ENCODE peak calls at places on chromosomes 2 and 18, in six cellular contexts. One of them, this sample, is unnamed.

GRCh38 chr2:26612522-26613240 is 28.5 kb downstream of the CIB4 start:
- DNase-seq in MM.1S: no peak
- DNase-seq in GM23248: no peak
- DNase-seq in PC-3: no peak
- DNase-seq in SK-N-SH: peak; percentile 26
- DNase-seq in neural progenitor cell: no peak
- DNase-seq in this sample: no peak

GRCh38 chr18:42736074-42736473 is 379.4 kb downstream of the RIT2 start:
- DNase-seq in GM23248: peak; percentile 0
- DNase-seq in PC-3: no peak
- DNase-seq in neural progenitor cell: no peak
- DNase-seq in MM.1S: no peak
- DNase-seq in SK-N-SH: no peak
- DNase-seq in this sample: no peak

GRCh38 chr2:218607436-218608115 is at the start of gene PLCD4:
- DNase-seq in GM23248: peak; percentile 86
- DNase-seq in MM.1S: no peak
- DNase-seq in PC-3: peak; percentile 65
- DNase-seq in SK-N-SH: peak; percentile 79
- DNase-seq in neural progenitor cell: peak; percentile 47
- DNase-seq in this sample: peak; percentile 38

GRCh38 chr18:8662574-8663255 is 42.6 kb upstream of the MTCL1 start:
- DNase-seq in SK-N-SH: no peak
- DNase-seq in PC-3: no peak
- DNase-seq in MM.1S: no peak
- DNase-seq in neural progenitor cell: no peak
- DNase-seq in GM23248: no peak
- DNase-seq in this sample: no peak

GRCh38 chr18:25678226-25678625 is 326.3 kb upstream of the ZNF521 start:
- DNase-seq in GM23248: no peak
- DNase-seq in neural progenitor cell: no peak
- DNase-seq in MM.1S: no peak
- DNase-seq in PC-3: no peak
- DNase-seq in SK-N-SH: no peak
- DNase-seq in this sample: no peak

GRCh38 chr2:157236404-157236803 is 21.1 kb upstream of the GALNT5 start:
- DNase-seq in GM23248: no peak
- DNase-seq in PC-3: no peak
- DNase-seq in SK-N-SH: no peak
- DNase-seq in neural progenitor cell: no peak
- DNase-seq in MM.1S: no peak
- DNase-seq in this sample: no peak

GRCh38 chr18:23626451-23627279 is 36.0 kb downstream of the ANKRD29 start:
- DNase-seq in SK-N-SH: no peak
- DNase-seq in PC-3: peak; percentile 93
- DNase-seq in MM.1S: no peak
- DNase-seq in GM23248: peak; percentile 62
- DNase-seq in neural progenitor cell: no peak
- DNase-seq in this sample: no peak

GRCh38 chr2:234735829-234736228 is 216.0 kb upstream of the SH3BP4 start:
- DNase-seq in SK-N-SH: no peak
- DNase-seq in MM.1S: no peak
- DNase-seq in neural progenitor cell: no peak
- DNase-seq in PC-3: no peak
- DNase-seq in GM23248: no peak
- DNase-seq in this sample: no peak

GRCh38 chr18:3383381-3383915 is 66.5 kb upstream of the TGIF1 start:
- DNase-seq in SK-N-SH: no peak
- DNase-seq in GM23248: no peak
- DNase-seq in PC-3: no peak
- DNase-seq in MM.1S: no peak
- DNase-seq in neural progenitor cell: peak; percentile 82
- DNase-seq in this sample: peak; percentile 36

GRCh38 chr2:1653137-1653789 is 91.1 kb downstream of the PXDN start:
- DNase-seq in GM23248: peak; percentile 99
- DNase-seq in MM.1S: no peak
- DNase-seq in PC-3: peak; percentile 28
- DNase-seq in neural progenitor cell: no peak
- DNase-seq in SK-N-SH: no peak
- DNase-seq in this sample: no peak

GRCh38 chr2:2698182-2699116 is 367.4 kb upstream of the MYT1L start:
- DNase-seq in GM23248: peak; percentile 9
- DNase-seq in neural progenitor cell: peak; percentile 29
- DNase-seq in PC-3: peak; percentile 34
- DNase-seq in SK-N-SH: peak; percentile 74
- DNase-seq in MM.1S: no peak
- DNase-seq in this sample: peak; percentile 47

GRCh38 chr2:170468557-170468956 is 246.6 kb upstream of the SP5 start:
- DNase-seq in neural progenitor cell: no peak
- DNase-seq in MM.1S: no peak
- DNase-seq in PC-3: no peak
- DNase-seq in SK-N-SH: no peak
- DNase-seq in GM23248: no peak
- DNase-seq in this sample: no peak

GRCh38 chr18:75284566-75284965 is 74.0 kb downstream of the TSHZ1 start:
- DNase-seq in GM23248: no peak
- DNase-seq in SK-N-SH: no peak
- DNase-seq in neural progenitor cell: no peak
- DNase-seq in MM.1S: no peak
- DNase-seq in PC-3: no peak
- DNase-seq in this sample: no peak

GRCh38 chr18:48953096-48953706 is 2.4 kb upstream of the SMAD7 start:
- DNase-seq in neural progenitor cell: no peak
- DNase-seq in SK-N-SH: no peak
- DNase-seq in GM23248: peak; percentile 61
- DNase-seq in MM.1S: no peak
- DNase-seq in PC-3: no peak
- DNase-seq in this sample: no peak

GRCh38 chr2:36963106-36963505 is 3.2 kb downstream of the STRN start:
- DNase-seq in SK-N-SH: no peak
- DNase-seq in GM23248: no peak
- DNase-seq in MM.1S: no peak
- DNase-seq in PC-3: peak; percentile 65
- DNase-seq in neural progenitor cell: no peak
- DNase-seq in this sample: peak; percentile 76

GRCh38 chr2:190637903-190638618 is 10.8 kb upstream of the NAB1 start:
- DNase-seq in GM23248: peak; percentile 18
- DNase-seq in SK-N-SH: no peak
- DNase-seq in neural progenitor cell: no peak
- DNase-seq in PC-3: no peak
- DNase-seq in MM.1S: no peak
- DNase-seq in this sample: no peak

GRCh38 chr18:3401669-3402620 is 48.0 kb upstream of the TGIF1 start:
- DNase-seq in GM23248: no peak
- DNase-seq in neural progenitor cell: no peak
- DNase-seq in MM.1S: no peak
- DNase-seq in PC-3: no peak
- DNase-seq in SK-N-SH: no peak
- DNase-seq in this sample: no peak

GRCh38 chr18:55264108-55264507 is 304.8 kb upstream of the CCDC68 start:
- DNase-seq in GM23248: no peak
- DNase-seq in neural progenitor cell: peak; percentile 59
- DNase-seq in MM.1S: peak; percentile 82
- DNase-seq in PC-3: no peak
- DNase-seq in SK-N-SH: no peak
- DNase-seq in this sample: peak; percentile 70
- H2AFZ ChIP-seq in GM23248: no peak overlapping the region
- H2AFZ ChIP-seq in neural progenitor cell: no peak overlapping the region
- H2AFZ ChIP-seq in MM.1S: no peak overlapping the region
- H2AFZ ChIP-seq in PC-3: no peak overlapping the region
- H2AFZ ChIP-seq in SK-N-SH: no peak overlapping the region
- H2AFZ ChIP-seq in this sample: no peak overlapping the region

DNA sequence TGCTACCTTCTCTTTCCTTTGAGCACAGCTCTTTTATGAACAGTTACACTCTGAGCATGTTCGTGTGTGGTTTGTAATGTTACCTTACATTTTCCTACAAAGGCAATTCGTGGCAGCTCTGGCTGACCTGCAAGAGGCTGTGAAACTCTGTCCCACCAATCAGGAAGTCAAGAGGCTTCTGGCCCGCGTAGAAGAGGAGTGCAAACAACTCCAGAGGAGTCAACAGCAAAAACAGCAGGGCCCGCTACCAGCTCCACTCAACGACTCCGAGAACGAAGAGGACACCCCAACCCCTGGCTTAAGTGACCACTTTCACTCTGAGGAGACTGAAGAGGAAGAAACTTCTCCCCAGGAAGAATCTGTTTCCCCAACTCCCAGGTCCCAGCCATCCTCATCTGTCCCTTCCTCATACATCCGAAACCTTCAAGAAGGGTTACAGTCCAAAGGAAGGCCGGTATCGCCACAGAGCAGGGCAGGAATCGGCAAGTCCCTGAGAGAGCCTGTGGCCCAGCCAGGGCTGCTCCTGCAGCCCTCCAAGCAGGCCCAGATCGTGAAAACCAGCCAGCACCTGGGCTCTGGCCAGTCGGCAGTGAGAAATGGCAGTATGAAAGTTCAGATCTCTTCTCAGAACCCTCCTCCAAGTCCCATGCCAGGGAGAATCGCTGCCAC is 56.9 kb downstream of the WDSUB1 start:
- DNase-seq in MM.1S: no peak
- DNase-seq in neural progenitor cell: no peak
- DNase-seq in PC-3: no peak
- DNase-seq in GM23248: no peak
- DNase-seq in SK-N-SH: no peak
- DNase-seq in this sample: no peak
- TF ChIP-seq EZH2phosphoT487 in MM.1S: no peak
- TF ChIP-seq EZH2phosphoT487 in neural progenitor cell: no peak
- TF ChIP-seq EZH2phosphoT487 in PC-3: no peak
- TF ChIP-seq EZH2phosphoT487 in GM23248: no peak
- TF ChIP-seq EZH2phosphoT487 in SK-N-SH: no peak
- TF ChIP-seq EZH2phosphoT487 in this sample: no peak

GRCh38 chr2:38619458-38620164 is 16.9 kb upstream of the HNRNPLL start:
- DNase-seq in neural progenitor cell: no peak
- DNase-seq in MM.1S: no peak
- DNase-seq in SK-N-SH: no peak
- DNase-seq in PC-3: peak; percentile 15
- DNase-seq in GM23248: peak; percentile 45
- DNase-seq in this sample: no peak

GRCh38 chr2:38610851-38611801 is 8.4 kb upstream of the HNRNPLL start:
- DNase-seq in SK-N-SH: no peak
- DNase-seq in GM23248: peak; percentile 30
- DNase-seq in MM.1S: peak; percentile 74
- DNase-seq in PC-3: peak; percentile 87
- DNase-seq in neural progenitor cell: no peak
- DNase-seq in this sample: no peak

GRCh38 chr2:38613126-38613848 is 10.6 kb upstream of the HNRNPLL start:
- DNase-seq in MM.1S: no peak
- DNase-seq in GM23248: peak; percentile 39
- DNase-seq in PC-3: no peak
- DNase-seq in neural progenitor cell: no peak
- DNase-seq in SK-N-SH: no peak
- DNase-seq in this sample: no peak

GRCh38 chr2:38615237-38615636 is 12.5 kb upstream of the HNRNPLL start:
- DNase-seq in GM23248: peak; percentile 54
- DNase-seq in MM.1S: no peak
- DNase-seq in PC-3: peak; percentile 31
- DNase-seq in SK-N-SH: no peak
- DNase-seq in neural progenitor cell: no peak
- DNase-seq in this sample: no peak

DNA sequence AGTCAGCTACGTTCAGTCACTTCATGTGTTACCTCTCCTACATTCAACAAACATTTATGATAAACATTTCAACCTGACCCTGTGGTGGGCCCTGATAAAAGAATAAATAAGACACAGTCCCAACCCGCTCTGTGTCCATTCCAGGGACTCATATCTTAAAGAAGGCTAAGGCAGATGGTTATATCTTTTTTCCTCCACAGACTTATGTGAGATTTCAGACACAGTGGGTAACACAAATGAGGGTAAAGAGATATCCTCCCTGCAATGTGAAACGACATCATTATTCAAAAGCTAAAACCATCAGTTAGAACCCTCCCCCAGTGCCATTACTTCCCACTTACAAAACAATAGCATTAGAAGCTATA is 11.1 kb upstream of the HNRNPLL start:
- DNase-seq in MM.1S: no peak
- DNase-seq in SK-N-SH: no peak
- DNase-seq in PC-3: no peak
- DNase-seq in neural progenitor cell: no peak
- DNase-seq in GM23248: no peak
- DNase-seq in this sample: no peak
- H3F3A ChIP-seq in MM.1S: peaks cover 8% of the 10 kb centered on the region
- H3F3A ChIP-seq in SK-N-SH: no peaks in the 10 kb centered on the region
- H3F3A ChIP-seq in PC-3: no peaks in the 10 kb centered on the region
- H3F3A ChIP-seq in neural progenitor cell: no peaks in the 10 kb centered on the region
- H3F3A ChIP-seq in GM23248: no peaks in the 10 kb centered on the region
- H3F3A ChIP-seq in this sample: no peaks in the 10 kb centered on the region

DNA sequence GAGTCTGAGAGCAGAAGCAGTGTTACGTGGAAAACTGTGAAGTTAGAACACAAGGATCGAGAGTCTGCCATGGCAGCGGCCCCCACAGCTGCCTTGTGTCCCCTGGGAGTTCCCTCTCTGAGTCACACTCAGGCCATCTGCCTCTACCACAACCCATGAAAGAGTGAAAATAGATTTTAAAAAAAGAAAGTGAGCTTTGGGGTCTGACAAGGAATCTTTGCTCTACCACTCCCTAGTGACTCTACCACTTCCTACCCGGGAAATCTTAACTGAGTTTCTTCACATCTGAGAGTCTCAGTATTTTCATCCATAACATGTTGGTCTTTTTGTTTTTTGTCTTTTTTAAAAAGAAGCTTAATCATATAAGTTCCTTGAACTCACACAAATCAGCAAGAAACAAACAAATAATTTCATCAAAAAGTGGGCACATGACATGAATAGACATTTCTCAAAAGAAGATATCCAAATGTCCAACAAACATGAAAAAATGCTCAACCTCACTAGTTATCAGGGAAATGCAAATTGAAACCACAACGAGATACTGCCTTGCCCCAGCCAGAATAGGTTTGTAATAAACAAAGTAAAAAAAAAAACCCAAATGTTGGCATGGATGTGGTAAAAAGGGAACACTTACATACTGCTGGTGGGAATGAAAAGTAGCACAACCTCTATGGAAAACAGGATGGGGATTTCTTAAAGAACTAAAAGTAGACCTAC is 2.4 kb upstream of the MSGN1 start:
- DNase-seq in neural progenitor cell: no peak
- DNase-seq in GM23248: peak; percentile 81
- DNase-seq in PC-3: no peak
- DNase-seq in SK-N-SH: no peak
- DNase-seq in MM.1S: peak; percentile 44
- DNase-seq in this sample: no peak
- H2AFZ ChIP-seq in neural progenitor cell: no peak overlapping the region
- H2AFZ ChIP-seq in GM23248: peak overlapping the region; percentile 60
- H2AFZ ChIP-seq in PC-3: no peak overlapping the region
- H2AFZ ChIP-seq in SK-N-SH: no peak overlapping the region
- H2AFZ ChIP-seq in MM.1S: no peak overlapping the region
- H2AFZ ChIP-seq in this sample: peak overlapping the region; percentile 43

DNA sequence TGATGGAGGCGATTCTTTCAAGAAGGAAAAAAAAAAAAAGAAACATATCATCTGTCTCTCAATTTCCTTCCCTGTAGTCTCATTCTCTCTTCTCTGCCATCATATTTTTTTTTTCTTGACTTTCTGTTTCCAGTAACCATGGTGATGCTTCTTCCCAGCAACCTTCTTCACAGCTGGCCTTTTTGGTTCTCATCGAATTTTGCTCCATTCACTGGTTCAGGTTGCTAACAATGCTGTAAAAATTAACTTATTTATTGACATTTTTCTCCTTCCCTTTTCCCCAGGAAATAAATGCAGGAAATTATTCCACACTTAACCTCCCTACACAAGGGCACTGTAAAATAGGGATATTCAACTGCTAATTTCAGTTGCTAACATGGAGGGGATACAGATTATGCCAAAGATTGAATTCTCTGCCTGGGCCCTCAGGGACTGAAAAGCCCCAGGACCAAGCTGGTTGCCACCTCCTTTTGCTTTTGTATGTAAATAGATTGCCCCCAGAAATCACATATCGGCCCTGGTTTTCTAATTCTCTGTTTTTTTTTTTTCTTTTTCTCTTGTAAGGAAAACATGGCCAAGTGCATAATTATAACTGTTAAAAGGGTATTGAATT is 154.7 kb downstream of the MAP2 start:
- DNase-seq in SK-N-SH: no peak
- DNase-seq in neural progenitor cell: no peak
- DNase-seq in GM23248: no peak
- DNase-seq in MM.1S: no peak
- DNase-seq in PC-3: no peak
- DNase-seq in this sample: peak; percentile 14
- TF ChIP-seq EZH2phosphoT487 in SK-N-SH: no peak
- TF ChIP-seq EZH2phosphoT487 in neural progenitor cell: no peak
- TF ChIP-seq EZH2phosphoT487 in GM23248: no peak
- TF ChIP-seq EZH2phosphoT487 in MM.1S: no peak
- TF ChIP-seq EZH2phosphoT487 in PC-3: no peak
- TF ChIP-seq EZH2phosphoT487 in this sample: no peak